ENCODE peak calls at places on chromosomes 11 and 22, in five cellular contexts. One of them, this sample, is unnamed.

GRCh38 chr22:20131593-20131855 is at the start of gene ZDHHC8:
- DNase-seq in epithelial cell of esophagus: peak; percentile 38
- DNase-seq in AG08395: peak; percentile 56
- DNase-seq in substantia nigra: no peak
- DNase-seq in LoVo: no peak
- DNase-seq in this sample: no peak

GRCh38 chr22:39153220-39153860 is 860 bp upstream of the CBX7 start:
- DNase-seq in epithelial cell of esophagus: no peak
- DNase-seq in AG08395: no peak
- DNase-seq in substantia nigra: no peak
- DNase-seq in LoVo: no peak
- DNase-seq in this sample: no peak

GRCh38 chr11:126060651-126061220 is 1.9 kb downstream of the CDON start:
- DNase-seq in epithelial cell of esophagus: no peak
- DNase-seq in AG08395: no peak
- DNase-seq in substantia nigra: no peak
- DNase-seq in LoVo: no peak
- DNase-seq in this sample: no peak

GRCh38 chr11:125433454-125434121 is 62.5 kb downstream of the FEZ1 start:
- DNase-seq in epithelial cell of esophagus: peak; percentile 73
- DNase-seq in AG08395: peak; percentile 75
- DNase-seq in substantia nigra: peak; percentile 59
- DNase-seq in LoVo: peak; percentile 9
- DNase-seq in this sample: peak; percentile 33

GRCh38 chr11:8201524-8202365 is 32.9 kb upstream of the RIC3 start:
- DNase-seq in epithelial cell of esophagus: no peak
- DNase-seq in AG08395: no peak
- DNase-seq in substantia nigra: no peak
- DNase-seq in LoVo: no peak
- DNase-seq in this sample: no peak

GRCh38 chr11:35274909-35275807 is 136.2 kb downstream of the CD44 start:
- DNase-seq in epithelial cell of esophagus: peak; percentile 75
- DNase-seq in AG08395: peak; percentile 62
- DNase-seq in substantia nigra: peak; percentile 36
- DNase-seq in LoVo: peak; percentile 20
- DNase-seq in this sample: peak; percentile 18

GRCh38 chr11:67615455-67616430 is 9.0 kb downstream of the NDUFV1 start:
- DNase-seq in epithelial cell of esophagus: peak; percentile 44
- DNase-seq in AG08395: peak; percentile 35
- DNase-seq in substantia nigra: no peak
- DNase-seq in LoVo: no peak
- DNase-seq in this sample: no peak

GRCh38 chr11:126135182-126136176 is 72.8 kb upstream of the CDON start:
- DNase-seq in epithelial cell of esophagus: no peak
- DNase-seq in AG08395: no peak
- DNase-seq in substantia nigra: no peak
- DNase-seq in LoVo: no peak
- DNase-seq in this sample: no peak

GRCh38 chr22:22110548-22111266 is 128.1 kb upstream of the TOP3B start:
- DNase-seq in epithelial cell of esophagus: peak; percentile 93
- DNase-seq in AG08395: peak; percentile 77
- DNase-seq in substantia nigra: peak; percentile 19
- DNase-seq in LoVo: peak; percentile 28
- DNase-seq in this sample: peak; percentile 6

GRCh38 chr22:29947410-29948387 is 64.7 kb downstream of the MTMR3 start:
- DNase-seq in epithelial cell of esophagus: no peak
- DNase-seq in AG08395: peak; percentile 26
- DNase-seq in substantia nigra: no peak
- DNase-seq in LoVo: no peak
- DNase-seq in this sample: no peak

GRCh38 chr11:70567680-70568503 is 169.6 kb downstream of the CTTN start:
- DNase-seq in epithelial cell of esophagus: peak; percentile 32
- DNase-seq in AG08395: peak; percentile 62
- DNase-seq in substantia nigra: no peak
- DNase-seq in LoVo: no peak
- DNase-seq in this sample: no peak

GRCh38 chr11:9774591-9775392 is 110.9 kb downstream of the SWAP70 start:
- DNase-seq in epithelial cell of esophagus: peak; percentile 29
- DNase-seq in AG08395: peak; percentile 86
- DNase-seq in substantia nigra: no peak
- DNase-seq in LoVo: no peak
- DNase-seq in this sample: no peak

GRCh38 chr22:30252411-30253204 is 6.0 kb upstream of the LIF start:
- DNase-seq in epithelial cell of esophagus: peak; percentile 48
- DNase-seq in AG08395: no peak
- DNase-seq in substantia nigra: no peak
- DNase-seq in LoVo: peak; percentile 78
- DNase-seq in this sample: no peak

GRCh38 chr11:102446606-102447005 is 6.0 kb downstream of the TMEM123 start:
- DNase-seq in epithelial cell of esophagus: peak; percentile 55
- DNase-seq in AG08395: peak; percentile 66
- DNase-seq in substantia nigra: no peak
- DNase-seq in LoVo: no peak
- DNase-seq in this sample: no peak

GRCh38 chr11:118791015-118791960 is at the start of gene DDX6:
- DNase-seq in epithelial cell of esophagus: peak; percentile 92
- DNase-seq in AG08395: peak; percentile 92
- DNase-seq in substantia nigra: peak; percentile 89
- DNase-seq in LoVo: peak; percentile 87
- DNase-seq in this sample: peak; percentile 83

GRCh38 chr11:64538501-64538951 is 52.5 kb upstream of the SLC22A12 start:
- DNase-seq in epithelial cell of esophagus: no peak
- DNase-seq in AG08395: no peak
- DNase-seq in substantia nigra: no peak
- DNase-seq in LoVo: no peak
- DNase-seq in this sample: no peak

GRCh38 chr11:82775736-82776346 is 42.2 kb upstream of the FAM181B start:
- DNase-seq in epithelial cell of esophagus: peak; percentile 53
- DNase-seq in AG08395: peak; percentile 69
- DNase-seq in substantia nigra: no peak
- DNase-seq in LoVo: peak; percentile 15
- DNase-seq in this sample: no peak

GRCh38 chr11:66860449-66860831 is 3.6 kb downstream of the LRFN4 start:
- DNase-seq in epithelial cell of esophagus: no peak
- DNase-seq in AG08395: no peak
- DNase-seq in substantia nigra: no peak
- DNase-seq in LoVo: no peak
- DNase-seq in this sample: no peak

GRCh38 chr11:119982517-119983239 is 155.2 kb downstream of the TRIM29 start:
- DNase-seq in epithelial cell of esophagus: no peak
- DNase-seq in AG08395: no peak
- DNase-seq in substantia nigra: no peak
- DNase-seq in LoVo: no peak
- DNase-seq in this sample: no peak

GRCh38 chr11:64119748-64120147 is 46.2 kb downstream of the MACROD1 start:
- DNase-seq in epithelial cell of esophagus: no peak
- DNase-seq in AG08395: no peak
- DNase-seq in substantia nigra: no peak
- DNase-seq in LoVo: no peak
- DNase-seq in this sample: no peak

GRCh38 chr22:33210129-33210784 is 152.1 kb upstream of the SYN3 start:
- DNase-seq in epithelial cell of esophagus: peak; percentile 32
- DNase-seq in AG08395: peak; percentile 76
- DNase-seq in substantia nigra: no peak
- DNase-seq in LoVo: peak; percentile 46
- DNase-seq in this sample: peak; percentile 4

GRCh38 chr11:88414385-88414861 is 76.9 kb upstream of the CTSC start:
- DNase-seq in epithelial cell of esophagus: peak; percentile 55
- DNase-seq in AG08395: no peak
- DNase-seq in substantia nigra: peak; percentile 3
- DNase-seq in LoVo: no peak
- DNase-seq in this sample: no peak

GRCh38 chr11:120208012-120208441 is 2.8 kb upstream of the OAF start:
- DNase-seq in epithelial cell of esophagus: no peak
- DNase-seq in AG08395: no peak
- DNase-seq in substantia nigra: no peak
- DNase-seq in LoVo: no peak
- DNase-seq in this sample: no peak

GRCh38 chr11:101745756-101746155 is 161.9 kb upstream of the TRPC6 start:
- DNase-seq in epithelial cell of esophagus: no peak
- DNase-seq in AG08395: no peak
- DNase-seq in substantia nigra: no peak
- DNase-seq in LoVo: no peak
- DNase-seq in this sample: no peak

GRCh38 chr11:96524475-96524874 is 134.7 kb downstream of the JRKL start:
- DNase-seq in epithelial cell of esophagus: no peak
- DNase-seq in AG08395: no peak
- DNase-seq in substantia nigra: no peak
- DNase-seq in LoVo: no peak
- DNase-seq in this sample: no peak

GRCh38 chr22:36465232-36466021 is 16.0 kb downstream of the TXN2 start:
- DNase-seq in epithelial cell of esophagus: peak; percentile 94
- DNase-seq in AG08395: peak; percentile 86
- DNase-seq in substantia nigra: no peak
- DNase-seq in LoVo: peak; percentile 60
- DNase-seq in this sample: no peak

This sample was measured in amygdala.